ENCODE peak calls at places on chromosomes 13 and 19, in eight cellular contexts. H is PC-9; I is right atrium auricular region; W is cardiac muscle cell; O is fibroblast of lung; K is CD4-positive, alpha-beta memory T cell; Z is H9; P is esophagus muscularis mucosa. B is an unnamed sample.

GRCh38 chr13:70708744-70709143 is 600.5 kb upstream of the KLHL1 start:
- DNase-seq in K (no peak), I (no peak), W (no peak), H (no peak), P (no peak), O (peak; percentile 31), Z (no peak), B (no peak)

GRCh38 chr19:3577741-3578344 is 5.1 kb downstream of the HMG20B start:
- DNase-seq in W (no peak), K (no peak), I (no peak), O (no peak), P (no peak), Z (peak; percentile 86), H (no peak), B (no peak)

GRCh38 chr19:41427647-41428480 is 690 bp upstream of the B3GNT8 start:
- DNase-seq in W (peak; percentile 20), O (peak; percentile 27), I (no peak), H (no peak), K (peak; percentile 49), P (no peak), Z (peak; percentile 39), B (no peak)

GRCh38 chr13:76848596-76848995 is 37.6 kb downstream of the KCTD12 start:
- DNase-seq in K (no peak), W (no peak), I (no peak), Z (no peak), O (peak; percentile 84), H (no peak), P (no peak), B (no peak)

GRCh38 chr13:21147827-21148226 is 28.5 kb downstream of the SKA3 start:
- DNase-seq in O (no peak), P (no peak), W (no peak), H (no peak), K (no peak), I (no peak), Z (no peak), B (no peak)

GRCh38 chr13:47215741-47216140 is 318.9 kb upstream of the HTR2A start:
- DNase-seq in I (no peak), P (no peak), Z (no peak), W (no peak), K (no peak), O (peak; percentile 81), H (no peak), B (no peak)

GRCh38 chr19:19964416-19964815 is 63.7 kb downstream of the ZNF93 start:
- DNase-seq in K (no peak), H (no peak), Z (no peak), O (no peak), I (no peak), P (peak; percentile 86), W (no peak), B (no peak)

GRCh38 chr19:33064117-33064777 is 441 bp downstream of the RHPN2 start:
- DNase-seq in P (no peak), W (peak; percentile 53), Z (peak; percentile 75), K (no peak), H (no peak), I (no peak), O (no peak), B (no peak)

GRCh38 chr13:108000998-108001397 is 214.3 kb downstream of the LIG4 start:
- DNase-seq in I (no peak), W (no peak), H (no peak), Z (no peak), K (no peak), P (no peak), O (no peak), B (no peak)

GRCh38 chr13:89966524-89966923 is 1381.0 kb upstream of the MIR17HG start:
- DNase-seq in P (no peak), H (no peak), O (no peak), K (no peak), W (no peak), I (no peak), Z (peak; percentile 36), B (no peak)

GRCh38 chr13:89965252-89965651 is 1382.2 kb upstream of the MIR17HG start:
- DNase-seq in O (no peak), I (no peak), P (no peak), W (no peak), Z (no peak), H (no peak), K (no peak), B (no peak)

GRCh38 chr13:89968468-89968867 is 1379.0 kb upstream of the MIR17HG start:
- DNase-seq in O (no peak), H (no peak), P (no peak), I (no peak), K (no peak), W (no peak), Z (no peak), B (no peak)

GRCh38 chr13:89969996-89970709 is 1377.3 kb upstream of the MIR17HG start:
- DNase-seq in W (no peak), I (no peak), H (no peak), P (no peak), Z (no peak), K (no peak), O (no peak), B (no peak)

DNA sequence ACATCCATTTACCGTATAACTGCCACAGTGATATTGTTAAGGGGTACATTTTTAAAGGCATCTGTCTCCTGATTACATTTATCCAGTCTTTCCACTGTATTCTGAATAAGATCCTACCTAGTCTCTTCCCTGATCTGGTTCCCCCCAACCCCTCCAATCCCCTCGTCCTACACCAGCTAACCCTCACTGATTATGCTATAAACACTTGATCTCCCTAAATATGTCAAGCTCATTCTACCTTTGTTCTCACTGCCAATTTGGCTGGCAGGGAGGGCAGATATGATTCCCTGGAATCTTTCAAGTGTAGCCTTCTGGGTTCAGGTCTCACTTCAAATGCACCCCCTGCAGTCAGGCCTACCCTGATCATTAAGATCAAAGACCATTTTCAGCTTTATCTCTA is 1379.8 kb upstream of the MIR17HG start:
- DNase-seq in H (no peak), P (no peak), W (no peak), K (no peak), O (no peak), I (no peak), Z (no peak), B (no peak)
- H3K27ac ChIP-seq in H (no peak overlapping the region), P (no peak overlapping the region), W (no peak overlapping the region), K (no peak overlapping the region), O (no peak overlapping the region), I (no peak overlapping the region), Z (no peak overlapping the region), B (no peak overlapping the region)

DNA sequence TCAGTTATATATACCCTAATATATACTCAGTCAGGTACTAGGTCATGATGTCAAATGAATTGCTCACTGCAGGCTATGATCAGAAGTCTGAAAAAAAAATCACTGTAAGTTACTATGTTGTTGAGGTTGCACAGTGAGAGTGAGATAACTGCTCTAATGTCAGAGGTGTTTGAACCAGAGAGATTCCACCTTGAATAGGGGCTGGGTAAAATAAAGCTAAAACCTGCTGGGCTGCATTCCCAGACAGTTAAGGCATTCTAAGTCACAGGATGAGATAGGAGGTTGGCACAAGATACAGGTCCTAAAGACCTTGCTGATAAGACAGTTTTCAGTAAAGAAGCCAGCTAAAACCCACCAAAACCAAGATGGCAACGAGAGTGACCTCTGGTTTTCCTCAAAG is 10.2 kb downstream of the EPSTI1 start:
- DNase-seq in K (no peak), P (no peak), W (no peak), Z (no peak), I (no peak), H (peak; percentile 74), O (no peak), B (no peak)
- H3K27ac ChIP-seq in K (no peak overlapping the region), P (no peak overlapping the region), W (peak overlapping the region; percentile 20), Z (no peak overlapping the region), I (no peak overlapping the region), H (peak overlapping the region; percentile 49), O (no peak overlapping the region), B (peak overlapping the region; percentile 18)

DNA sequence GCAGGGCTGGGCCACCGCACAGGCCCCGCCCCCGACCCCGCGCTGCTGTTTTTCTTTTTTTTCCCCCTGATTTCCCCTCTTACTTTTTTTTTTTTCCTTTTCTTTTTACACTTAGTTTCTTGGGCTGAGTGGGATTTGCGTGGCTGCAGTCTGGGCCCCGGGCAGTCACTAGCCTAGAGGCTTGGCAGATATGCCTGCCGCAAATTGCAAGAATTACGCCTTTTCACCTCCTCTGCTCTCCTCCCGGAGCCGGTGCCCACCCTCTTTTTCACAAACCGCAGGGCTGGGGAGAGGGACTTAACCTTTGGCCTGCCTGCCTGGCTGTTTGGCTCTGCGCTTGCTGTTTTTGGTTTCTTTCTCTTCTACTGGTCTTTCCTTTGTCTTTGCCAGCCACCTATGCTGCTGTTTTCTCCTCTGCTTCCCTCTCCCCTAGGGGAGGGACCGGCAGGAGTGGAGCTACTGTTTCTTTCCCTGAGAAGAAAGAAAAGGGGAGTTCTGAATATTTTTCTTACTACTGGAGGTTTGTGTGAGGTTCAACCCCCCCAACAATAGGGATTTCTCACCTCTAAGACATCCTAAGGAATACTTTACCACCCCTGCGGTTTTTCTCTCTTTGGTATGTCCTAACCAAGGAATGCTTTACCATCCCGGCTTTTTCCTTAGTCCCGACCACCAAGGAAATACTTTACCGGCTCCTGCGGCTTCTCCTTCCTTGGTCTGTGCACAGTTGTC is 11.0 kb downstream of the ZNF552 start:
- DNase-seq in H (peak; percentile 53), P (no peak), W (peak; percentile 36), O (peak; percentile 58), Z (peak; percentile 77), K (no peak), I (no peak), B (no peak)
- H3K27ac ChIP-seq in H (peak overlapping the region; percentile 61), P (peak overlapping the region; percentile 67), W (peak overlapping the region; percentile 91), O (peak overlapping the region; percentile 85), Z (peak overlapping the region; percentile 99), K (no peak overlapping the region), I (peak overlapping the region; percentile 64), B (peak overlapping the region; percentile 94)

DNA sequence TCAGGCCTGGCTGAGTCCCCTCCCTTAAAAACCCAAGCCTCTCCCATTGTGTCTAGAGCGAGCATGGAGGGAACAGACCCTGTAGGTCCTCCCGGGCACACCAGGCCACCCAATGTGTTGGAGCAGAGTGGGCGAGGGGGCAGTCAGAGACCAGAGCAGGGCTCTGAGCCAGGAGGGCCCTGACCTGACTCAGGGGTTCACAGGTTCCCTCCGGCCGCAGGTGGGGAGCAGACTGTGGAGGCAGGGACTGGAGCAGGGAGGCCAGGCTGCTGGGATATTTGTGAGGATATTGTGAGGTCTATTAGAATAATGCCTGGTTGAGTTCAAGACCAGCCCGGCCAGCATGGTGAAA is 1.6 kb upstream of the TYROBP start:
- DNase-seq in I (no peak), P (no peak), O (no peak), Z (no peak), W (no peak), H (no peak), K (no peak), B (no peak)
- H3K27ac ChIP-seq in I (no peak overlapping the region), P (peak overlapping the region; percentile 34), O (no peak overlapping the region), Z (no peak overlapping the region), W (no peak overlapping the region), H (no peak overlapping the region), K (no peak overlapping the region), B (no peak overlapping the region)

GRCh38 chr13:41034862-41035261 is 15.7 kb upstream of the ELF1 start:
- DNase-seq in W (no peak), I (no peak), P (no peak), K (no peak), O (no peak), Z (no peak), H (no peak), B (no peak)
- H3K27ac ChIP-seq in W (no peak overlapping the region), I (no peak overlapping the region), P (no peak overlapping the region), K (no peak overlapping the region), O (no peak overlapping the region), Z (no peak overlapping the region), H (no peak overlapping the region), B (no peak overlapping the region)

B was measured in epithelial cell of prostate.